ENCODE peak calls at places on chromosomes 11 and 22, in seven cellular contexts. A, H, Q, C, G, F and R are unnamed samples.

GRCh38 chr22:27124336-27125023 is 467.1 kb downstream of the MIAT start:
- DNase-seq in A (no peak), H (no peak), Q (no peak), C (peak), G (no peak), F (no peak), R (no peak)

GRCh38 chr22:45319319-45319675 is 9.6 kb downstream of the FAM118A start:
- DNase-seq in A (peak), H (no peak), Q (peak), C (no peak), G (no peak), F (no peak), R (no peak)

GRCh38 chr22:39384750-39385480 is 14.7 kb upstream of the TAB1 start:
- DNase-seq in A (peak), H (no peak), Q (peak), C (no peak), G (peak), F (no peak), R (peak)

GRCh38 chr11:73331138-73331916 is 23.3 kb downstream of the ARHGEF17 start:
- DNase-seq in A (peak), H (no peak), Q (peak), C (no peak), G (peak), F (no peak), R (peak)

GRCh38 chr11:106939157-106939556 is 79.1 kb downstream of the GUCY1A2 start:
- DNase-seq in A (no peak), H (no peak), Q (no peak), C (no peak), G (no peak), F (no peak), R (no peak)

GRCh38 chr11:67308031-67308866 is 4.9 kb downstream of the SSH3 start:
- DNase-seq in A (no peak), H (peak), Q (no peak), C (no peak), G (peak), F (no peak), R (no peak)

GRCh38 chr11:126344291-126344970 is 11.1 kb upstream of the ST3GAL4 start:
- DNase-seq in A (no peak), H (no peak), Q (no peak), C (no peak), G (no peak), F (no peak), R (no peak)

GRCh38 chr11:39684155-39684554 is 1775.3 kb downstream of the LRRC4C start:
- DNase-seq in A (no peak), H (no peak), Q (no peak), C (no peak), G (no peak), F (no peak), R (no peak)

GRCh38 chr11:127895776-127896175 is 691.6 kb downstream of the ETS1 start:
- DNase-seq in A (no peak), H (no peak), Q (no peak), C (no peak), G (no peak), F (no peak), R (no peak)

GRCh38 chr22:34293324-34293723 is 373.0 kb upstream of the LARGE1 start:
- DNase-seq in A (no peak), H (no peak), Q (no peak), C (no peak), G (no peak), F (no peak), R (no peak)

GRCh38 chr11:60563553-60564235 is 48.5 kb downstream of the MS4A13 start:
- DNase-seq in A (no peak), H (no peak), Q (no peak), C (no peak), G (no peak), F (peak), R (no peak)

GRCh38 chr11:3123761-3124733 is 41.1 kb downstream of the OSBPL5 start:
- DNase-seq in A (no peak), H (peak), Q (peak), C (peak), G (no peak), F (peak), R (no peak)

GRCh38 chr11:30825723-30826122 is 239.6 kb upstream of the MPPED2 start:
- DNase-seq in A (no peak), H (no peak), Q (no peak), C (no peak), G (no peak), F (no peak), R (no peak)

GRCh38 chr11:59615132-59615636 is 390 bp downstream of the OSBP start:
- DNase-seq in A (no peak), H (peak), Q (no peak), C (peak), G (no peak), F (no peak), R (no peak)

GRCh38 chr11:61275191-61275590 is 19.9 kb downstream of the VWCE start:
- DNase-seq in A (no peak), H (no peak), Q (no peak), C (no peak), G (no peak), F (no peak), R (no peak)

GRCh38 chr11:67483901-67484665 is 1.3 kb downstream of the AIP start:
- DNase-seq in A (no peak), H (no peak), Q (no peak), C (peak), G (no peak), F (no peak), R (no peak)

DNA sequence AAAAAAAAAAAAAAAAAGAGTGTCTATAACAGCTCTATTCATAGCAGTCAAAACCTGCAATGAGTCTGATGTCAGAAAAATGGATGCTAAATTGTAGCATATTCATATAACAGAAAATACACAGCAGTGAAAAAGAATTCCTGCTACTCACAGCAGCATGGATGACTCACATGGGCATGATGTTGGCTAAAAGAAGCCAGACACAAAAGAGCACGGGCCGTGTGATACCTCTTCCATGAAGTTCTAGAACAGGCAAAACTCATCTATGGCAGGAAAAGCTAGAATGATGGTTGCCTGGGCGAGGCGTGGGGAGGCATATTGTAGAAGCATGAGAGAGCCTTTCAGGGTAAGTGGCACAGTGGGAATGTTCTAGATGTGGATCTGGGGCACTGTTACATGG is 18.9 kb downstream of the PLAAT3 start:
- DNase-seq in A (no peak), H (no peak), Q (peak), C (no peak), G (no peak), F (no peak), R (no peak)
- TF ChIP-seq CTCF in A (no peak), H (no peak), Q (no peak), C (no peak), G (no peak), F (no peak), R (no peak)

GRCh38 chr11:75270896-75271415 is 30.4 kb downstream of the TPBGL start:
- DNase-seq in A (peak), H (peak), Q (peak), C (peak), G (no peak), F (no peak), R (no peak)

GRCh38 chr11:75268626-75269366 is 28.2 kb downstream of the TPBGL start:
- DNase-seq in A (no peak), H (peak), Q (no peak), C (peak), G (no peak), F (no peak), R (no peak)

GRCh38 chr11:75269367-75269660 is 28.7 kb downstream of the TPBGL start:
- DNase-seq in A (no peak), H (no peak), Q (no peak), C (no peak), G (no peak), F (no peak), R (no peak)

GRCh38 chr11:75271730-75272129 is 31.2 kb downstream of the TPBGL start:
- DNase-seq in A (no peak), H (peak), Q (no peak), C (peak), G (no peak), F (no peak), R (no peak)

GRCh38 chr11:75269896-75270295 is 29.3 kb downstream of the TPBGL start:
- DNase-seq in A (no peak), H (peak), Q (no peak), C (peak), G (no peak), F (no peak), R (no peak)
- TF ChIP-seq CTCF in A (no peak), H (no peak), Q (no peak), C (no peak), G (no peak), F (no peak), R (no peak)

GRCh38 chr11:92212530-92212929 is 12.1 kb upstream of the FAT3 start:
- DNase-seq in A (no peak), H (no peak), Q (no peak), C (no peak), G (no peak), F (no peak), R (no peak)

GRCh38 chr11:92216789-92217188 is 7.8 kb upstream of the FAT3 start:
- DNase-seq in A (no peak), H (no peak), Q (no peak), C (no peak), G (no peak), F (no peak), R (no peak)

GRCh38 chr11:92206441-92206840 is 18.2 kb upstream of the FAT3 start:
- DNase-seq in A (no peak), H (no peak), Q (no peak), C (no peak), G (no peak), F (no peak), R (no peak)

GRCh38 chr11:92211576-92212167 is 12.9 kb upstream of the FAT3 start:
- DNase-seq in A (peak), H (peak), Q (peak), C (no peak), G (peak), F (no peak), R (peak)
- TF ChIP-seq CTCF in A (peak), H (peak), Q (peak), C (peak), G (no peak), F (peak), R (peak)

GRCh38 chr22:40443675-40444482 is 73.5 kb downstream of the SGSM3 start:
- DNase-seq in A (no peak), H (no peak), Q (no peak), C (no peak), G (no peak), F (no peak), R (no peak)
- TF ChIP-seq CTCF in A (no peak), H (no peak), Q (no peak), C (no peak), G (no peak), F (no peak), R (no peak)

GRCh38 chr11:416757-417621 is 2.2 kb upstream of the SIGIRR start:
- DNase-seq in A (peak), H (no peak), Q (no peak), C (peak), G (no peak), F (no peak), R (peak)

GRCh38 chr11:414333-414857 is 404 bp downstream of the SIGIRR start:
- DNase-seq in A (no peak), H (no peak), Q (no peak), C (no peak), G (no peak), F (no peak), R (no peak)

GRCh38 chr11:415640-416041 is 842 bp upstream of the SIGIRR start:
- DNase-seq in A (no peak), H (no peak), Q (no peak), C (peak), G (no peak), F (no peak), R (no peak)

GRCh38 chr11:417652-418342 is 3.0 kb upstream of the SIGIRR start:
- DNase-seq in A (no peak), H (no peak), Q (no peak), C (peak), G (no peak), F (no peak), R (no peak)

GRCh38 chr11:416051-416756 is 1.4 kb upstream of the SIGIRR start:
- DNase-seq in A (peak), H (no peak), Q (no peak), C (peak), G (no peak), F (no peak), R (no peak)
- TF ChIP-seq CTCF in A (no peak), H (no peak), Q (no peak), C (no peak), G (no peak), F (no peak), R (no peak)